ENCODE peak calls at places on chromosomes 16 and 17, in six cellular contexts. One of them, this sample, is unnamed.

GRCh38 chr16:72467157-72467759 is 295.3 kb upstream of the PMFBP1 start:
- DNase-seq in H9: no peak
- DNase-seq in cardiac fibroblast: peak; percentile 79
- DNase-seq in cardiac muscle cell: peak; percentile 58
- DNase-seq in uterus: no peak
- DNase-seq in progenitor cell of endocrine pancreas: no peak
- DNase-seq in this sample: no peak

GRCh38 chr17:82726427-82726826 is 9.0 kb upstream of the FN3K start:
- DNase-seq in progenitor cell of endocrine pancreas: no peak
- DNase-seq in cardiac fibroblast: no peak
- DNase-seq in cardiac muscle cell: no peak
- DNase-seq in H9: no peak
- DNase-seq in uterus: no peak
- DNase-seq in this sample: no peak

GRCh38 chr16:80377621-80378020 is 163.2 kb upstream of the DYNLRB2 start:
- DNase-seq in H9: no peak
- DNase-seq in cardiac muscle cell: no peak
- DNase-seq in cardiac fibroblast: no peak
- DNase-seq in progenitor cell of endocrine pancreas: no peak
- DNase-seq in uterus: no peak
- DNase-seq in this sample: no peak

GRCh38 chr16:28260193-28260592 is 32.1 kb upstream of the SBK1 start:
- DNase-seq in uterus: no peak
- DNase-seq in progenitor cell of endocrine pancreas: no peak
- DNase-seq in cardiac muscle cell: no peak
- DNase-seq in H9: no peak
- DNase-seq in cardiac fibroblast: no peak
- DNase-seq in this sample: no peak

GRCh38 chr16:84513111-84514065 is 8.9 kb upstream of the MEAK7 start:
- DNase-seq in cardiac muscle cell: no peak
- DNase-seq in progenitor cell of endocrine pancreas: no peak
- DNase-seq in cardiac fibroblast: peak; percentile 54
- DNase-seq in uterus: no peak
- DNase-seq in H9: no peak
- DNase-seq in this sample: no peak

GRCh38 chr16:30585022-30585399 is 486 bp downstream of the ZNF785 start:
- DNase-seq in cardiac fibroblast: no peak
- DNase-seq in H9: peak; percentile 57
- DNase-seq in progenitor cell of endocrine pancreas: no peak
- DNase-seq in uterus: no peak
- DNase-seq in cardiac muscle cell: no peak
- DNase-seq in this sample: no peak

GRCh38 chr17:7046127-7046724 is 2.3 kb upstream of the SLC16A11 start:
- DNase-seq in cardiac muscle cell: peak; percentile 34
- DNase-seq in H9: peak; percentile 81
- DNase-seq in uterus: no peak
- DNase-seq in progenitor cell of endocrine pancreas: peak; percentile 43
- DNase-seq in cardiac fibroblast: no peak
- DNase-seq in this sample: peak; percentile 48

GRCh38 chr17:82301916-82302497 is 15.4 kb downstream of the CD7 start:
- DNase-seq in cardiac muscle cell: no peak
- DNase-seq in H9: no peak
- DNase-seq in cardiac fibroblast: no peak
- DNase-seq in progenitor cell of endocrine pancreas: no peak
- DNase-seq in uterus: no peak
- DNase-seq in this sample: no peak

GRCh38 chr16:80665356-80665755 is 124.6 kb downstream of the DYNLRB2 start:
- DNase-seq in progenitor cell of endocrine pancreas: no peak
- DNase-seq in H9: no peak
- DNase-seq in cardiac fibroblast: no peak
- DNase-seq in cardiac muscle cell: no peak
- DNase-seq in uterus: no peak
- DNase-seq in this sample: no peak

GRCh38 chr17:31593806-31594205 is 202.3 kb downstream of the RAB11FIP4 start:
- DNase-seq in uterus: no peak
- DNase-seq in progenitor cell of endocrine pancreas: no peak
- DNase-seq in H9: no peak
- DNase-seq in cardiac muscle cell: no peak
- DNase-seq in cardiac fibroblast: peak; percentile 61
- DNase-seq in this sample: no peak

GRCh38 chr16:3020247-3020603 is at the start of gene TNFRSF12A:
- DNase-seq in uterus: peak; percentile 80
- DNase-seq in cardiac fibroblast: peak; percentile 80
- DNase-seq in progenitor cell of endocrine pancreas: peak; percentile 59
- DNase-seq in cardiac muscle cell: peak; percentile 92
- DNase-seq in H9: peak; percentile 83
- DNase-seq in this sample: peak; percentile 77

GRCh38 chr17:67132366-67132765 is 88.0 kb downstream of the CACNG1 start:
- DNase-seq in H9: no peak
- DNase-seq in cardiac muscle cell: no peak
- DNase-seq in cardiac fibroblast: no peak
- DNase-seq in uterus: no peak
- DNase-seq in progenitor cell of endocrine pancreas: no peak
- DNase-seq in this sample: no peak

GRCh38 chr16:57623251-57624043 is 5.0 kb upstream of the ADGRG1 start:
- DNase-seq in progenitor cell of endocrine pancreas: no peak
- DNase-seq in uterus: peak; percentile 71
- DNase-seq in cardiac muscle cell: no peak
- DNase-seq in cardiac fibroblast: peak; percentile 76
- DNase-seq in H9: peak; percentile 50
- DNase-seq in this sample: no peak

GRCh38 chr16:77613115-77613514 is 109.2 kb upstream of the NUDT7 start:
- DNase-seq in progenitor cell of endocrine pancreas: no peak
- DNase-seq in cardiac muscle cell: no peak
- DNase-seq in uterus: no peak
- DNase-seq in H9: no peak
- DNase-seq in cardiac fibroblast: peak; percentile 24
- DNase-seq in this sample: no peak

GRCh38 chr16:84356591-84357116 is 11.7 kb upstream of the ATP2C2 start:
- DNase-seq in cardiac fibroblast: no peak
- DNase-seq in H9: no peak
- DNase-seq in progenitor cell of endocrine pancreas: no peak
- DNase-seq in cardiac muscle cell: no peak
- DNase-seq in uterus: no peak
- DNase-seq in this sample: no peak

GRCh38 chr16:88064011-88064888 is 113.0 kb downstream of the BANP start:
- DNase-seq in cardiac fibroblast: no peak
- DNase-seq in cardiac muscle cell: no peak
- DNase-seq in H9: no peak
- DNase-seq in uterus: no peak
- DNase-seq in progenitor cell of endocrine pancreas: no peak
- DNase-seq in this sample: no peak

GRCh38 chr17:44850612-44851011 is 2.9 kb downstream of the HIGD1B start:
- DNase-seq in cardiac fibroblast: peak; percentile 69
- DNase-seq in uterus: no peak
- DNase-seq in progenitor cell of endocrine pancreas: no peak
- DNase-seq in cardiac muscle cell: no peak
- DNase-seq in H9: no peak
- DNase-seq in this sample: no peak

GRCh38 chr16:13110124-13110796 is 208.9 kb downstream of the SHISA9 start:
- DNase-seq in cardiac muscle cell: no peak
- DNase-seq in H9: peak; percentile 56
- DNase-seq in cardiac fibroblast: peak; percentile 35
- DNase-seq in uterus: no peak
- DNase-seq in progenitor cell of endocrine pancreas: no peak
- DNase-seq in this sample: peak; percentile 14

GRCh38 chr17:1830288-1830687 is 483 bp downstream of the RPA1 start:
- DNase-seq in uterus: no peak
- DNase-seq in progenitor cell of endocrine pancreas: no peak
- DNase-seq in H9: peak; percentile 45
- DNase-seq in cardiac fibroblast: peak; percentile 13
- DNase-seq in cardiac muscle cell: peak; percentile 34
- DNase-seq in this sample: no peak

GRCh38 chr17:3770471-3770870 is 30.5 kb downstream of the ITGAE start:
- DNase-seq in cardiac fibroblast: no peak
- DNase-seq in H9: no peak
- DNase-seq in uterus: no peak
- DNase-seq in cardiac muscle cell: no peak
- DNase-seq in progenitor cell of endocrine pancreas: no peak
- DNase-seq in this sample: no peak

GRCh38 chr17:79609616-79610150 is 1.2 kb downstream of the RBFOX3 start:
- DNase-seq in cardiac fibroblast: no peak
- DNase-seq in cardiac muscle cell: no peak
- DNase-seq in uterus: no peak
- DNase-seq in progenitor cell of endocrine pancreas: no peak
- DNase-seq in H9: peak; percentile 55
- DNase-seq in this sample: peak; percentile 32

GRCh38 chr17:79607941-79608728 is 2.7 kb downstream of the RBFOX3 start:
- DNase-seq in progenitor cell of endocrine pancreas: peak; percentile 75
- DNase-seq in uterus: peak; percentile 22
- DNase-seq in H9: peak; percentile 91
- DNase-seq in cardiac fibroblast: peak; percentile 11
- DNase-seq in cardiac muscle cell: peak; percentile 93
- DNase-seq in this sample: peak; percentile 92

GRCh38 chr17:79610151-79610645 is 653 bp downstream of the RBFOX3 start:
- DNase-seq in progenitor cell of endocrine pancreas: no peak
- DNase-seq in uterus: no peak
- DNase-seq in cardiac muscle cell: no peak
- DNase-seq in H9: no peak
- DNase-seq in cardiac fibroblast: no peak
- DNase-seq in this sample: peak; percentile 35

GRCh38 chr17:79609175-79609589 is 1.7 kb downstream of the RBFOX3 start:
- DNase-seq in progenitor cell of endocrine pancreas: no peak
- DNase-seq in cardiac muscle cell: no peak
- DNase-seq in H9: no peak
- DNase-seq in uterus: no peak
- DNase-seq in cardiac fibroblast: no peak
- DNase-seq in this sample: peak; percentile 16

DNA sequence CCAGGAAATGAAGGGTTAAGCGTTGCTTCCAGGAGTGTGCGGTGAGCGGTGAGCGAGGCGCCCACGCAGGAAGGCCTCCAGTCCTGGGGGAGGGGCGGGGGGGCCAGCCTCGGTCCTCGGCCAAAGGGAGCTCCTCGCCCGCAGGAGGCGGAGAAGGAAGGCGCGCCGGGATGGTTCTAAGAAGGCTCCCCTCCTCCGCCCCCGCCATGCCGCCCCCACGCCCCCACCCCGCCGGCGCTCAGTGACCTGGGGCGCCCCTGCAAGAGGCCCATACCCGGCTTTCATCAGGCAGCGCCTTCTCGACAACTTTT is 2.2 kb downstream of the RBFOX3 start:
- DNase-seq in H9: no peak
- DNase-seq in uterus: no peak
- DNase-seq in progenitor cell of endocrine pancreas: no peak
- DNase-seq in cardiac fibroblast: no peak
- DNase-seq in cardiac muscle cell: no peak
- DNase-seq in this sample: peak; percentile 15
- TF ChIP-seq CTCF in H9: no peak
- TF ChIP-seq CTCF in uterus: no peak
- TF ChIP-seq CTCF in progenitor cell of endocrine pancreas: no peak
- TF ChIP-seq CTCF in cardiac fibroblast: no peak
- TF ChIP-seq CTCF in cardiac muscle cell: no peak
- TF ChIP-seq CTCF in this sample: no peak

GRCh38 chr17:76279742-76280287 is 14.7 kb downstream of the UBALD2 start:
- DNase-seq in uterus: no peak
- DNase-seq in progenitor cell of endocrine pancreas: no peak
- DNase-seq in cardiac fibroblast: no peak
- DNase-seq in H9: no peak
- DNase-seq in cardiac muscle cell: no peak
- DNase-seq in this sample: no peak
- TF ChIP-seq CTCF in uterus: no peak
- TF ChIP-seq CTCF in progenitor cell of endocrine pancreas: no peak
- TF ChIP-seq CTCF in cardiac fibroblast: no peak
- TF ChIP-seq CTCF in H9: no peak
- TF ChIP-seq CTCF in cardiac muscle cell: no peak
- TF ChIP-seq CTCF in this sample: no peak

GRCh38 chr17:59856859-59857794 is 35.6 kb downstream of the TUBD1 start:
- DNase-seq in uterus: no peak
- DNase-seq in cardiac fibroblast: no peak
- DNase-seq in progenitor cell of endocrine pancreas: no peak
- DNase-seq in cardiac muscle cell: no peak
- DNase-seq in H9: no peak
- DNase-seq in this sample: no peak

GRCh38 chr17:59858167-59858790 is 34.5 kb downstream of the TUBD1 start:
- DNase-seq in H9: no peak
- DNase-seq in uterus: no peak
- DNase-seq in cardiac fibroblast: no peak
- DNase-seq in progenitor cell of endocrine pancreas: no peak
- DNase-seq in cardiac muscle cell: no peak
- DNase-seq in this sample: no peak

GRCh38 chr17:59863607-59864006 is 29.1 kb downstream of the TUBD1 start:
- DNase-seq in uterus: no peak
- DNase-seq in progenitor cell of endocrine pancreas: no peak
- DNase-seq in cardiac fibroblast: peak; percentile 45
- DNase-seq in H9: no peak
- DNase-seq in cardiac muscle cell: no peak
- DNase-seq in this sample: no peak

DNA sequence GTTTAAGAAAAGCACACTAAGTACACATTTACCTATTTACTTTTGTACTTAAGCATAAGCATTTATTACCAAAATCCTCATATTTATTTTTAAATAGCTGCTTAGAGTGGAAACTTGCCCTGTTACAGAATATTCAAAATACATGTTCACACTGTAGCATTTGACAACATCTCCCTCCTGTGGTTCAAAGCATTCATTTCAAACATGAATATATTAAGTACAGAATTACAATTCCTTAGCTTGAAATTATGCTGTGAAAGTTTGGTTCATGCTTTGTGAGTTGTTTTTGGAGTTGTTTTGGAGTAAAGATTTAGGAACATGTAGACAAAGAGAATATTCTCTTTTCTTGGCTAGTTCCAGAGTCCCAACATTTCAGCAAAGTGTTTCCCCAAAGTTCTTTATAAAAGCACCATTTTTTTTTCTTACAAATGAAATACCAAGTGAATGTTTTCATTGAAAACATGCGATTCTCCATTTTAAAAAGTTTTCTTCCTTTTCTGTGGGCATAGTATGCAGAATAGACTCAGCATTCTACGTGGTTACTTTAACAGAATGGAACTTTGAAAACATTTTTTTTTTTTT is 33.2 kb downstream of the TUBD1 start:
- DNase-seq in cardiac muscle cell: no peak
- DNase-seq in H9: no peak
- DNase-seq in progenitor cell of endocrine pancreas: no peak
- DNase-seq in cardiac fibroblast: peak; percentile 84
- DNase-seq in uterus: no peak
- DNase-seq in this sample: no peak
- TF ChIP-seq CTCF in cardiac muscle cell: peak; percentile 58
- TF ChIP-seq CTCF in H9: no peak
- TF ChIP-seq CTCF in progenitor cell of endocrine pancreas: peak; percentile 54
- TF ChIP-seq CTCF in cardiac fibroblast: peak; percentile 52
- TF ChIP-seq CTCF in uterus: peak; percentile 80
- TF ChIP-seq CTCF in this sample: peak; percentile 20

GRCh38 chr17:75396025-75396424 is 9.5 kb downstream of the GRB2 start:
- DNase-seq in uterus: no peak
- DNase-seq in cardiac muscle cell: no peak
- DNase-seq in H9: no peak
- DNase-seq in progenitor cell of endocrine pancreas: no peak
- DNase-seq in cardiac fibroblast: no peak
- DNase-seq in this sample: no peak

GRCh38 chr17:75394332-75394918 is 11.1 kb downstream of the GRB2 start:
- DNase-seq in progenitor cell of endocrine pancreas: no peak
- DNase-seq in cardiac fibroblast: no peak
- DNase-seq in H9: no peak
- DNase-seq in uterus: no peak
- DNase-seq in cardiac muscle cell: no peak
- DNase-seq in this sample: no peak

GRCh38 chr17:75390982-75391381 is 14.5 kb downstream of the GRB2 start:
- DNase-seq in H9: no peak
- DNase-seq in cardiac muscle cell: no peak
- DNase-seq in uterus: no peak
- DNase-seq in progenitor cell of endocrine pancreas: no peak
- DNase-seq in cardiac fibroblast: peak; percentile 60
- DNase-seq in this sample: no peak

GRCh38 chr17:75392559-75392958 is 12.9 kb downstream of the GRB2 start:
- DNase-seq in cardiac muscle cell: no peak
- DNase-seq in cardiac fibroblast: no peak
- DNase-seq in progenitor cell of endocrine pancreas: no peak
- DNase-seq in H9: no peak
- DNase-seq in uterus: no peak
- DNase-seq in this sample: no peak

GRCh38 chr17:75393523-75394331 is 11.8 kb downstream of the GRB2 start:
- DNase-seq in cardiac fibroblast: peak; percentile 98
- DNase-seq in H9: peak; percentile 100
- DNase-seq in cardiac muscle cell: peak; percentile 99
- DNase-seq in progenitor cell of endocrine pancreas: peak; percentile 96
- DNase-seq in uterus: peak; percentile 97
- DNase-seq in this sample: peak; percentile 99
- TF ChIP-seq CTCF in cardiac fibroblast: peak; percentile 15
- TF ChIP-seq CTCF in H9: no peak
- TF ChIP-seq CTCF in cardiac muscle cell: no peak
- TF ChIP-seq CTCF in progenitor cell of endocrine pancreas: no peak
- TF ChIP-seq CTCF in uterus: peak; percentile 45
- TF ChIP-seq CTCF in this sample: no peak